ENCODE peak calls at places on chromosome 13, in six cellular contexts. One of them, this sample, is unnamed.

GRCh38 chr13:95641961-95642621 is 2.4 kb downstream of the DZIP1 start:
- DNase-seq in T-cell: no peak
- DNase-seq in activated naive CD8-positive, alpha-beta T cell treated with anti-CD3 and anti-CD28 coated beads for 36 hours: peak; percentile 14
- DNase-seq in GM04503: no peak
- DNase-seq in NCI-H345: no peak
- DNase-seq in hippocampal formation: no peak
- DNase-seq in this sample: peak; percentile 45

GRCh38 chr13:100392709-100393630 is 195.6 kb downstream of the GGACT start:
- DNase-seq in hippocampal formation: no peak
- DNase-seq in activated naive CD8-positive, alpha-beta T cell treated with anti-CD3 and anti-CD28 coated beads for 36 hours: peak; percentile 62
- DNase-seq in GM04503: peak; percentile 98
- DNase-seq in NCI-H345: no peak
- DNase-seq in T-cell: no peak
- DNase-seq in this sample: no peak

GRCh38 chr13:113951246-113951999 is 22.5 kb downstream of the C13orf46 start:
- DNase-seq in NCI-H345: no peak
- DNase-seq in GM04503: no peak
- DNase-seq in hippocampal formation: peak; percentile 67
- DNase-seq in T-cell: peak; percentile 15
- DNase-seq in activated naive CD8-positive, alpha-beta T cell treated with anti-CD3 and anti-CD28 coated beads for 36 hours: peak; percentile 68
- DNase-seq in this sample: peak; percentile 54

GRCh38 chr13:41962994-41963393 is 2.1 kb upstream of the VWA8 start:
- DNase-seq in GM04503: no peak
- DNase-seq in T-cell: no peak
- DNase-seq in NCI-H345: no peak
- DNase-seq in hippocampal formation: no peak
- DNase-seq in activated naive CD8-positive, alpha-beta T cell treated with anti-CD3 and anti-CD28 coated beads for 36 hours: no peak
- DNase-seq in this sample: no peak

GRCh38 chr13:113764793-113765190 is 5.8 kb downstream of the TMEM255B start:
- DNase-seq in hippocampal formation: no peak
- DNase-seq in NCI-H345: no peak
- DNase-seq in T-cell: no peak
- DNase-seq in GM04503: no peak
- DNase-seq in activated naive CD8-positive, alpha-beta T cell treated with anti-CD3 and anti-CD28 coated beads for 36 hours: no peak
- DNase-seq in this sample: no peak

GRCh38 chr13:75635101-75635620 is 969 bp upstream of the LMO7 start:
- DNase-seq in NCI-H345: no peak
- DNase-seq in hippocampal formation: no peak
- DNase-seq in activated naive CD8-positive, alpha-beta T cell treated with anti-CD3 and anti-CD28 coated beads for 36 hours: no peak
- DNase-seq in GM04503: no peak
- DNase-seq in T-cell: peak; percentile 1
- DNase-seq in this sample: no peak

GRCh38 chr13:75766636-75767035 is 130.5 kb downstream of the LMO7 start:
- DNase-seq in T-cell: no peak
- DNase-seq in GM04503: no peak
- DNase-seq in hippocampal formation: no peak
- DNase-seq in activated naive CD8-positive, alpha-beta T cell treated with anti-CD3 and anti-CD28 coated beads for 36 hours: no peak
- DNase-seq in NCI-H345: no peak
- DNase-seq in this sample: no peak

GRCh38 chr13:74132152-74132767 is 1.9 kb downstream of the KLF12 start:
- DNase-seq in activated naive CD8-positive, alpha-beta T cell treated with anti-CD3 and anti-CD28 coated beads for 36 hours: peak; percentile 18
- DNase-seq in GM04503: no peak
- DNase-seq in T-cell: peak; percentile 54
- DNase-seq in NCI-H345: no peak
- DNase-seq in hippocampal formation: no peak
- DNase-seq in this sample: no peak

GRCh38 chr13:87131611-87132010 is 539.6 kb upstream of the SLITRK5 start:
- DNase-seq in NCI-H345: peak; percentile 5
- DNase-seq in GM04503: no peak
- DNase-seq in T-cell: no peak
- DNase-seq in hippocampal formation: no peak
- DNase-seq in activated naive CD8-positive, alpha-beta T cell treated with anti-CD3 and anti-CD28 coated beads for 36 hours: no peak
- DNase-seq in this sample: no peak

GRCh38 chr13:112069727-112070300 is 2.9 kb downstream of the SOX1 start:
- DNase-seq in T-cell: no peak
- DNase-seq in GM04503: no peak
- DNase-seq in hippocampal formation: no peak
- DNase-seq in NCI-H345: peak; percentile 56
- DNase-seq in activated naive CD8-positive, alpha-beta T cell treated with anti-CD3 and anti-CD28 coated beads for 36 hours: no peak
- DNase-seq in this sample: peak; percentile 51

GRCh38 chr13:59801107-59801880 is 362.4 kb downstream of the DIAPH3 start:
- DNase-seq in NCI-H345: no peak
- DNase-seq in hippocampal formation: no peak
- DNase-seq in GM04503: no peak
- DNase-seq in activated naive CD8-positive, alpha-beta T cell treated with anti-CD3 and anti-CD28 coated beads for 36 hours: no peak
- DNase-seq in T-cell: no peak
- DNase-seq in this sample: no peak

GRCh38 chr13:74629985-74630384 is 495.8 kb upstream of the KLF12 start:
- DNase-seq in hippocampal formation: no peak
- DNase-seq in T-cell: no peak
- DNase-seq in GM04503: no peak
- DNase-seq in activated naive CD8-positive, alpha-beta T cell treated with anti-CD3 and anti-CD28 coated beads for 36 hours: no peak
- DNase-seq in NCI-H345: no peak
- DNase-seq in this sample: no peak

GRCh38 chr13:76216729-76217128 is 580.6 kb downstream of the LMO7 start:
- DNase-seq in T-cell: no peak
- DNase-seq in hippocampal formation: no peak
- DNase-seq in activated naive CD8-positive, alpha-beta T cell treated with anti-CD3 and anti-CD28 coated beads for 36 hours: no peak
- DNase-seq in GM04503: no peak
- DNase-seq in NCI-H345: no peak
- DNase-seq in this sample: no peak

GRCh38 chr13:43985437-43986051 is 105.8 kb downstream of the LACC1 start:
- DNase-seq in hippocampal formation: no peak
- DNase-seq in GM04503: no peak
- DNase-seq in T-cell: no peak
- DNase-seq in activated naive CD8-positive, alpha-beta T cell treated with anti-CD3 and anti-CD28 coated beads for 36 hours: no peak
- DNase-seq in NCI-H345: peak; percentile 15
- DNase-seq in this sample: peak; percentile 49

GRCh38 chr13:59478908-59479307 is 684.8 kb downstream of the DIAPH3 start:
- DNase-seq in activated naive CD8-positive, alpha-beta T cell treated with anti-CD3 and anti-CD28 coated beads for 36 hours: no peak
- DNase-seq in GM04503: no peak
- DNase-seq in T-cell: no peak
- DNase-seq in hippocampal formation: no peak
- DNase-seq in NCI-H345: no peak
- DNase-seq in this sample: no peak

GRCh38 chr13:71316964-71317363 is 550.0 kb downstream of the DACH1 start:
- DNase-seq in GM04503: no peak
- DNase-seq in T-cell: no peak
- DNase-seq in hippocampal formation: no peak
- DNase-seq in NCI-H345: peak; percentile 69
- DNase-seq in activated naive CD8-positive, alpha-beta T cell treated with anti-CD3 and anti-CD28 coated beads for 36 hours: no peak
- DNase-seq in this sample: no peak

GRCh38 chr13:45626731-45627374 is 11.3 kb upstream of the ERICH6B start:
- DNase-seq in hippocampal formation: no peak
- DNase-seq in NCI-H345: no peak
- DNase-seq in T-cell: no peak
- DNase-seq in activated naive CD8-positive, alpha-beta T cell treated with anti-CD3 and anti-CD28 coated beads for 36 hours: no peak
- DNase-seq in GM04503: no peak
- DNase-seq in this sample: no peak

GRCh38 chr13:79780240-79780639 is 299.3 kb downstream of the NDFIP2 start:
- DNase-seq in T-cell: no peak
- DNase-seq in activated naive CD8-positive, alpha-beta T cell treated with anti-CD3 and anti-CD28 coated beads for 36 hours: no peak
- DNase-seq in GM04503: no peak
- DNase-seq in NCI-H345: no peak
- DNase-seq in hippocampal formation: no peak
- DNase-seq in this sample: no peak

GRCh38 chr13:51556740-51557139 is 27.5 kb upstream of the WDFY2 start:
- DNase-seq in GM04503: no peak
- DNase-seq in NCI-H345: no peak
- DNase-seq in T-cell: no peak
- DNase-seq in activated naive CD8-positive, alpha-beta T cell treated with anti-CD3 and anti-CD28 coated beads for 36 hours: no peak
- DNase-seq in hippocampal formation: no peak
- DNase-seq in this sample: no peak

GRCh38 chr13:97574926-97575325 is 141.0 kb downstream of the RAP2A start:
- DNase-seq in activated naive CD8-positive, alpha-beta T cell treated with anti-CD3 and anti-CD28 coated beads for 36 hours: peak; percentile 3
- DNase-seq in NCI-H345: peak; percentile 2
- DNase-seq in GM04503: no peak
- DNase-seq in hippocampal formation: no peak
- DNase-seq in T-cell: no peak
- DNase-seq in this sample: peak; percentile 51

GRCh38 chr13:74979703-74980102 is 502.3 kb downstream of the TBC1D4 start:
- DNase-seq in GM04503: no peak
- DNase-seq in T-cell: no peak
- DNase-seq in activated naive CD8-positive, alpha-beta T cell treated with anti-CD3 and anti-CD28 coated beads for 36 hours: no peak
- DNase-seq in hippocampal formation: no peak
- DNase-seq in NCI-H345: no peak
- DNase-seq in this sample: no peak

GRCh38 chr13:36124236-36124822 is 6.9 kb downstream of the DCLK1 start:
- DNase-seq in hippocampal formation: no peak
- DNase-seq in T-cell: no peak
- DNase-seq in activated naive CD8-positive, alpha-beta T cell treated with anti-CD3 and anti-CD28 coated beads for 36 hours: no peak
- DNase-seq in GM04503: peak; percentile 18
- DNase-seq in NCI-H345: no peak
- DNase-seq in this sample: no peak

GRCh38 chr13:113078895-113079720 is 26.5 kb upstream of the F7 start:
- DNase-seq in hippocampal formation: peak; percentile 54
- DNase-seq in T-cell: no peak
- DNase-seq in activated naive CD8-positive, alpha-beta T cell treated with anti-CD3 and anti-CD28 coated beads for 36 hours: no peak
- DNase-seq in NCI-H345: no peak
- DNase-seq in GM04503: no peak
- DNase-seq in this sample: peak; percentile 16

GRCh38 chr13:32726374-32727037 is 140.3 kb downstream of the PDS5B start:
- DNase-seq in activated naive CD8-positive, alpha-beta T cell treated with anti-CD3 and anti-CD28 coated beads for 36 hours: no peak
- DNase-seq in NCI-H345: no peak
- DNase-seq in GM04503: no peak
- DNase-seq in T-cell: no peak
- DNase-seq in hippocampal formation: no peak
- DNase-seq in this sample: no peak

GRCh38 chr13:48221301-48222190 is 11.5 kb upstream of the ITM2B start:
- DNase-seq in T-cell: no peak
- DNase-seq in activated naive CD8-positive, alpha-beta T cell treated with anti-CD3 and anti-CD28 coated beads for 36 hours: no peak
- DNase-seq in hippocampal formation: no peak
- DNase-seq in GM04503: no peak
- DNase-seq in NCI-H345: no peak
- DNase-seq in this sample: no peak

GRCh38 chr13:43273362-43273761 is 250.0 kb downstream of the DNAJC15 start:
- DNase-seq in hippocampal formation: no peak
- DNase-seq in T-cell: no peak
- DNase-seq in activated naive CD8-positive, alpha-beta T cell treated with anti-CD3 and anti-CD28 coated beads for 36 hours: no peak
- DNase-seq in NCI-H345: peak; percentile 59
- DNase-seq in GM04503: no peak
- DNase-seq in this sample: no peak

GRCh38 chr13:50124536-50125305 is 109.5 kb downstream of the KCNRG start:
- DNase-seq in hippocampal formation: peak; percentile 95
- DNase-seq in GM04503: no peak
- DNase-seq in activated naive CD8-positive, alpha-beta T cell treated with anti-CD3 and anti-CD28 coated beads for 36 hours: no peak
- DNase-seq in T-cell: peak; percentile 98
- DNase-seq in NCI-H345: peak; percentile 84
- DNase-seq in this sample: no peak

GRCh38 chr13:36313047-36313969 is 15.7 kb upstream of the CCDC169 start:
- DNase-seq in T-cell: no peak
- DNase-seq in hippocampal formation: no peak
- DNase-seq in GM04503: no peak
- DNase-seq in NCI-H345: no peak
- DNase-seq in activated naive CD8-positive, alpha-beta T cell treated with anti-CD3 and anti-CD28 coated beads for 36 hours: no peak
- DNase-seq in this sample: no peak

GRCh38 chr13:39463611-39464010 is 139.4 kb downstream of the LHFPL6 start:
- DNase-seq in GM04503: no peak
- DNase-seq in activated naive CD8-positive, alpha-beta T cell treated with anti-CD3 and anti-CD28 coated beads for 36 hours: no peak
- DNase-seq in hippocampal formation: no peak
- DNase-seq in NCI-H345: no peak
- DNase-seq in T-cell: no peak
- DNase-seq in this sample: no peak

GRCh38 chr13:54241719-54242118 is 1213.1 kb downstream of the OLFM4 start:
- DNase-seq in hippocampal formation: no peak
- DNase-seq in activated naive CD8-positive, alpha-beta T cell treated with anti-CD3 and anti-CD28 coated beads for 36 hours: no peak
- DNase-seq in GM04503: no peak
- DNase-seq in NCI-H345: peak; percentile 98
- DNase-seq in T-cell: no peak
- DNase-seq in this sample: peak; percentile 61

GRCh38 chr13:97974773-97975172 is 21.3 kb downstream of the IPO5 start:
- DNase-seq in GM04503: no peak
- DNase-seq in T-cell: no peak
- DNase-seq in activated naive CD8-positive, alpha-beta T cell treated with anti-CD3 and anti-CD28 coated beads for 36 hours: no peak
- DNase-seq in NCI-H345: no peak
- DNase-seq in hippocampal formation: no peak
- DNase-seq in this sample: no peak

GRCh38 chr13:49110122-49110831 is 109.9 kb upstream of the MLNR start:
- DNase-seq in NCI-H345: peak; percentile 70
- DNase-seq in activated naive CD8-positive, alpha-beta T cell treated with anti-CD3 and anti-CD28 coated beads for 36 hours: peak; percentile 74
- DNase-seq in GM04503: peak; percentile 57
- DNase-seq in T-cell: peak; percentile 71
- DNase-seq in hippocampal formation: peak; percentile 92
- DNase-seq in this sample: no peak

GRCh38 chr13:24251525-24251924 is 57.9 kb upstream of the C1QTNF9 start:
- DNase-seq in GM04503: no peak
- DNase-seq in T-cell: peak; percentile 93
- DNase-seq in hippocampal formation: no peak
- DNase-seq in NCI-H345: no peak
- DNase-seq in activated naive CD8-positive, alpha-beta T cell treated with anti-CD3 and anti-CD28 coated beads for 36 hours: peak; percentile 80
- DNase-seq in this sample: no peak

GRCh38 chr13:66414196-66414800 is 815.8 kb downstream of the PCDH9 start:
- DNase-seq in activated naive CD8-positive, alpha-beta T cell treated with anti-CD3 and anti-CD28 coated beads for 36 hours: no peak
- DNase-seq in GM04503: no peak
- DNase-seq in T-cell: no peak
- DNase-seq in hippocampal formation: no peak
- DNase-seq in NCI-H345: no peak
- DNase-seq in this sample: no peak

GRCh38 chr13:75587679-75588078 is 38.1 kb downstream of the UCHL3 start:
- DNase-seq in hippocampal formation: no peak
- DNase-seq in GM04503: no peak
- DNase-seq in T-cell: no peak
- DNase-seq in activated naive CD8-positive, alpha-beta T cell treated with anti-CD3 and anti-CD28 coated beads for 36 hours: no peak
- DNase-seq in NCI-H345: peak; percentile 21
- DNase-seq in this sample: no peak

GRCh38 chr13:97347255-97347653 is 86.7 kb upstream of the RAP2A start:
- DNase-seq in T-cell: no peak
- DNase-seq in GM04503: no peak
- DNase-seq in activated naive CD8-positive, alpha-beta T cell treated with anti-CD3 and anti-CD28 coated beads for 36 hours: no peak
- DNase-seq in hippocampal formation: no peak
- DNase-seq in NCI-H345: no peak
- DNase-seq in this sample: no peak

This sample was measured in NCI-H1092.